ENCODE peak calls at places on chromosomes 7 and 10, in ten cellular contexts. One of them, this sample, is unnamed.

GRCh38 chr7:13414181-13414580 is 575.3 kb downstream of the ETV1 start:
- DNase-seq in activated CD8-positive, alpha-beta T cell treated with anti-CD3 and anti-CD28 coated beads, Interleukin-2, amount 10 ng/mL, durations not matched to agents 7 days and 5 days: no peak
- DNase-seq in fibroblast of the aortic adventitia: no peak
- DNase-seq in activated B cell treated with CpG ODN at 0.5 μM for 24 hours: no peak
- DNase-seq in BE2C: no peak
- DNase-seq in activated T-cell treated with anti-CD3 and anti-CD28 coated beads for 1 hour: no peak
- DNase-seq in NCI-H1417: no peak
- DNase-seq in cardiac fibroblast: no peak
- DNase-seq in astrocyte of the spinal cord: no peak
- DNase-seq in CD8-positive, alpha-beta memory T cell: no peak
- DNase-seq in this sample: no peak

GRCh38 chr7:115332691-115333090 is 410.8 kb downstream of the MDFIC start:
- DNase-seq in activated CD8-positive, alpha-beta T cell treated with anti-CD3 and anti-CD28 coated beads, Interleukin-2, amount 10 ng/mL, durations not matched to agents 7 days and 5 days: no peak
- DNase-seq in fibroblast of the aortic adventitia: peak
- DNase-seq in NCI-H1417: no peak
- DNase-seq in activated B cell treated with CpG ODN at 0.5 μM for 24 hours: no peak
- DNase-seq in cardiac fibroblast: no peak
- DNase-seq in astrocyte of the spinal cord: no peak
- DNase-seq in BE2C: no peak
- DNase-seq in activated T-cell treated with anti-CD3 and anti-CD28 coated beads for 1 hour: no peak
- DNase-seq in CD8-positive, alpha-beta memory T cell: no peak
- DNase-seq in this sample: no peak

GRCh38 chr7:47298636-47299035 is 283.3 kb downstream of the TNS3 start:
- DNase-seq in fibroblast of the aortic adventitia: no peak
- DNase-seq in astrocyte of the spinal cord: no peak
- DNase-seq in cardiac fibroblast: no peak
- DNase-seq in activated CD8-positive, alpha-beta T cell treated with anti-CD3 and anti-CD28 coated beads, Interleukin-2, amount 10 ng/mL, durations not matched to agents 7 days and 5 days: no peak
- DNase-seq in NCI-H1417: no peak
- DNase-seq in activated T-cell treated with anti-CD3 and anti-CD28 coated beads for 1 hour: no peak
- DNase-seq in CD8-positive, alpha-beta memory T cell: no peak
- DNase-seq in activated B cell treated with CpG ODN at 0.5 μM for 24 hours: no peak
- DNase-seq in BE2C: no peak
- DNase-seq in this sample: no peak

GRCh38 chr10:73209705-73210104 is 37.4 kb downstream of the DNAJC9 start:
- DNase-seq in fibroblast of the aortic adventitia: peak
- DNase-seq in activated CD8-positive, alpha-beta T cell treated with anti-CD3 and anti-CD28 coated beads, Interleukin-2, amount 10 ng/mL, durations not matched to agents 7 days and 5 days: no peak
- DNase-seq in CD8-positive, alpha-beta memory T cell: no peak
- DNase-seq in cardiac fibroblast: peak
- DNase-seq in activated T-cell treated with anti-CD3 and anti-CD28 coated beads for 1 hour: no peak
- DNase-seq in NCI-H1417: no peak
- DNase-seq in BE2C: no peak
- DNase-seq in activated B cell treated with CpG ODN at 0.5 μM for 24 hours: no peak
- DNase-seq in astrocyte of the spinal cord: peak
- DNase-seq in this sample: no peak

GRCh38 chr7:105621617-105622016 is 40.3 kb upstream of the EFCAB10 start:
- DNase-seq in activated B cell treated with CpG ODN at 0.5 μM for 24 hours: no peak
- DNase-seq in fibroblast of the aortic adventitia: peak
- DNase-seq in astrocyte of the spinal cord: peak
- DNase-seq in cardiac fibroblast: peak
- DNase-seq in activated CD8-positive, alpha-beta T cell treated with anti-CD3 and anti-CD28 coated beads, Interleukin-2, amount 10 ng/mL, durations not matched to agents 7 days and 5 days: no peak
- DNase-seq in NCI-H1417: no peak
- DNase-seq in CD8-positive, alpha-beta memory T cell: no peak
- DNase-seq in activated T-cell treated with anti-CD3 and anti-CD28 coated beads for 1 hour: no peak
- DNase-seq in BE2C: no peak
- DNase-seq in this sample: no peak

GRCh38 chr10:364267-364775 is 229.1 kb downstream of the ZMYND11 start:
- DNase-seq in cardiac fibroblast: no peak
- DNase-seq in CD8-positive, alpha-beta memory T cell: no peak
- DNase-seq in activated CD8-positive, alpha-beta T cell treated with anti-CD3 and anti-CD28 coated beads, Interleukin-2, amount 10 ng/mL, durations not matched to agents 7 days and 5 days: no peak
- DNase-seq in NCI-H1417: no peak
- DNase-seq in BE2C: no peak
- DNase-seq in activated T-cell treated with anti-CD3 and anti-CD28 coated beads for 1 hour: no peak
- DNase-seq in fibroblast of the aortic adventitia: no peak
- DNase-seq in activated B cell treated with CpG ODN at 0.5 μM for 24 hours: no peak
- DNase-seq in astrocyte of the spinal cord: no peak
- DNase-seq in this sample: no peak

GRCh38 chr10:132636358-132636757 is 98.8 kb downstream of the INPP5A start:
- DNase-seq in fibroblast of the aortic adventitia: no peak
- DNase-seq in activated T-cell treated with anti-CD3 and anti-CD28 coated beads for 1 hour: no peak
- DNase-seq in CD8-positive, alpha-beta memory T cell: peak
- DNase-seq in NCI-H1417: no peak
- DNase-seq in activated B cell treated with CpG ODN at 0.5 μM for 24 hours: no peak
- DNase-seq in activated CD8-positive, alpha-beta T cell treated with anti-CD3 and anti-CD28 coated beads, Interleukin-2, amount 10 ng/mL, durations not matched to agents 7 days and 5 days: no peak
- DNase-seq in cardiac fibroblast: no peak
- DNase-seq in BE2C: no peak
- DNase-seq in astrocyte of the spinal cord: no peak
- DNase-seq in this sample: no peak

GRCh38 chr10:103847909-103848468 is 7.4 kb downstream of the SH3PXD2A start:
- DNase-seq in astrocyte of the spinal cord: no peak
- DNase-seq in BE2C: no peak
- DNase-seq in activated CD8-positive, alpha-beta T cell treated with anti-CD3 and anti-CD28 coated beads, Interleukin-2, amount 10 ng/mL, durations not matched to agents 7 days and 5 days: peak
- DNase-seq in NCI-H1417: no peak
- DNase-seq in fibroblast of the aortic adventitia: no peak
- DNase-seq in activated T-cell treated with anti-CD3 and anti-CD28 coated beads for 1 hour: no peak
- DNase-seq in CD8-positive, alpha-beta memory T cell: no peak
- DNase-seq in cardiac fibroblast: no peak
- DNase-seq in activated B cell treated with CpG ODN at 0.5 μM for 24 hours: no peak
- DNase-seq in this sample: no peak

GRCh38 chr10:87667503-87667902 is 7.8 kb downstream of the PAPSS2 start:
- DNase-seq in activated T-cell treated with anti-CD3 and anti-CD28 coated beads for 1 hour: no peak
- DNase-seq in cardiac fibroblast: no peak
- DNase-seq in CD8-positive, alpha-beta memory T cell: no peak
- DNase-seq in BE2C: no peak
- DNase-seq in activated B cell treated with CpG ODN at 0.5 μM for 24 hours: no peak
- DNase-seq in NCI-H1417: no peak
- DNase-seq in fibroblast of the aortic adventitia: no peak
- DNase-seq in activated CD8-positive, alpha-beta T cell treated with anti-CD3 and anti-CD28 coated beads, Interleukin-2, amount 10 ng/mL, durations not matched to agents 7 days and 5 days: no peak
- DNase-seq in astrocyte of the spinal cord: no peak
- DNase-seq in this sample: no peak

GRCh38 chr10:34102917-34103506 is 712.1 kb downstream of the PARD3 start:
- DNase-seq in BE2C: no peak
- DNase-seq in activated CD8-positive, alpha-beta T cell treated with anti-CD3 and anti-CD28 coated beads, Interleukin-2, amount 10 ng/mL, durations not matched to agents 7 days and 5 days: no peak
- DNase-seq in fibroblast of the aortic adventitia: peak
- DNase-seq in activated T-cell treated with anti-CD3 and anti-CD28 coated beads for 1 hour: no peak
- DNase-seq in CD8-positive, alpha-beta memory T cell: no peak
- DNase-seq in NCI-H1417: no peak
- DNase-seq in activated B cell treated with CpG ODN at 0.5 μM for 24 hours: no peak
- DNase-seq in cardiac fibroblast: peak
- DNase-seq in astrocyte of the spinal cord: no peak
- DNase-seq in this sample: no peak

GRCh38 chr10:16581202-16581601 is 59.5 kb upstream of the C1QL3 start:
- DNase-seq in astrocyte of the spinal cord: no peak
- DNase-seq in CD8-positive, alpha-beta memory T cell: no peak
- DNase-seq in BE2C: no peak
- DNase-seq in activated CD8-positive, alpha-beta T cell treated with anti-CD3 and anti-CD28 coated beads, Interleukin-2, amount 10 ng/mL, durations not matched to agents 7 days and 5 days: no peak
- DNase-seq in activated B cell treated with CpG ODN at 0.5 μM for 24 hours: no peak
- DNase-seq in NCI-H1417: no peak
- DNase-seq in activated T-cell treated with anti-CD3 and anti-CD28 coated beads for 1 hour: no peak
- DNase-seq in fibroblast of the aortic adventitia: no peak
- DNase-seq in cardiac fibroblast: no peak
- DNase-seq in this sample: no peak

GRCh38 chr10:124308351-124308645 is 110.4 kb downstream of the OAT start:
- DNase-seq in CD8-positive, alpha-beta memory T cell: no peak
- DNase-seq in astrocyte of the spinal cord: no peak
- DNase-seq in cardiac fibroblast: no peak
- DNase-seq in activated CD8-positive, alpha-beta T cell treated with anti-CD3 and anti-CD28 coated beads, Interleukin-2, amount 10 ng/mL, durations not matched to agents 7 days and 5 days: no peak
- DNase-seq in activated B cell treated with CpG ODN at 0.5 μM for 24 hours: peak
- DNase-seq in activated T-cell treated with anti-CD3 and anti-CD28 coated beads for 1 hour: no peak
- DNase-seq in BE2C: no peak
- DNase-seq in NCI-H1417: no peak
- DNase-seq in fibroblast of the aortic adventitia: no peak
- DNase-seq in this sample: no peak

GRCh38 chr10:131676971-131677421 is 223.8 kb upstream of the PPP2R2D start:
- DNase-seq in CD8-positive, alpha-beta memory T cell: no peak
- DNase-seq in astrocyte of the spinal cord: no peak
- DNase-seq in NCI-H1417: no peak
- DNase-seq in activated CD8-positive, alpha-beta T cell treated with anti-CD3 and anti-CD28 coated beads, Interleukin-2, amount 10 ng/mL, durations not matched to agents 7 days and 5 days: no peak
- DNase-seq in fibroblast of the aortic adventitia: no peak
- DNase-seq in cardiac fibroblast: no peak
- DNase-seq in activated T-cell treated with anti-CD3 and anti-CD28 coated beads for 1 hour: no peak
- DNase-seq in activated B cell treated with CpG ODN at 0.5 μM for 24 hours: no peak
- DNase-seq in BE2C: no peak
- DNase-seq in this sample: no peak

GRCh38 chr7:119472398-119473038 is 800.5 kb upstream of the KCND2 start:
- DNase-seq in activated T-cell treated with anti-CD3 and anti-CD28 coated beads for 1 hour: no peak
- DNase-seq in fibroblast of the aortic adventitia: no peak
- DNase-seq in BE2C: no peak
- DNase-seq in activated B cell treated with CpG ODN at 0.5 μM for 24 hours: no peak
- DNase-seq in CD8-positive, alpha-beta memory T cell: no peak
- DNase-seq in NCI-H1417: peak
- DNase-seq in cardiac fibroblast: no peak
- DNase-seq in astrocyte of the spinal cord: no peak
- DNase-seq in activated CD8-positive, alpha-beta T cell treated with anti-CD3 and anti-CD28 coated beads, Interleukin-2, amount 10 ng/mL, durations not matched to agents 7 days and 5 days: no peak
- DNase-seq in this sample: no peak

GRCh38 chr7:70426249-70426880 is 705.6 kb upstream of the GALNT17 start:
- DNase-seq in activated B cell treated with CpG ODN at 0.5 μM for 24 hours: no peak
- DNase-seq in fibroblast of the aortic adventitia: no peak
- DNase-seq in astrocyte of the spinal cord: no peak
- DNase-seq in CD8-positive, alpha-beta memory T cell: no peak
- DNase-seq in cardiac fibroblast: no peak
- DNase-seq in activated CD8-positive, alpha-beta T cell treated with anti-CD3 and anti-CD28 coated beads, Interleukin-2, amount 10 ng/mL, durations not matched to agents 7 days and 5 days: no peak
- DNase-seq in BE2C: no peak
- DNase-seq in activated T-cell treated with anti-CD3 and anti-CD28 coated beads for 1 hour: no peak
- DNase-seq in NCI-H1417: no peak
- DNase-seq in this sample: peak

GRCh38 chr7:43933902-43934560 is 7.8 kb downstream of the UBE2D4 start:
- DNase-seq in BE2C: no peak
- DNase-seq in fibroblast of the aortic adventitia: no peak
- DNase-seq in NCI-H1417: no peak
- DNase-seq in astrocyte of the spinal cord: no peak
- DNase-seq in CD8-positive, alpha-beta memory T cell: no peak
- DNase-seq in cardiac fibroblast: no peak
- DNase-seq in activated B cell treated with CpG ODN at 0.5 μM for 24 hours: no peak
- DNase-seq in activated CD8-positive, alpha-beta T cell treated with anti-CD3 and anti-CD28 coated beads, Interleukin-2, amount 10 ng/mL, durations not matched to agents 7 days and 5 days: no peak
- DNase-seq in activated T-cell treated with anti-CD3 and anti-CD28 coated beads for 1 hour: no peak
- DNase-seq in this sample: no peak

GRCh38 chr7:32900415-32900814 is 8.9 kb upstream of the KBTBD2 start:
- DNase-seq in BE2C: no peak
- DNase-seq in activated CD8-positive, alpha-beta T cell treated with anti-CD3 and anti-CD28 coated beads, Interleukin-2, amount 10 ng/mL, durations not matched to agents 7 days and 5 days: no peak
- DNase-seq in fibroblast of the aortic adventitia: no peak
- DNase-seq in cardiac fibroblast: no peak
- DNase-seq in astrocyte of the spinal cord: no peak
- DNase-seq in activated B cell treated with CpG ODN at 0.5 μM for 24 hours: no peak
- DNase-seq in NCI-H1417: no peak
- DNase-seq in CD8-positive, alpha-beta memory T cell: no peak
- DNase-seq in activated T-cell treated with anti-CD3 and anti-CD28 coated beads for 1 hour: no peak
- DNase-seq in this sample: no peak

GRCh38 chr10:8752146-8752843 is 697.8 kb downstream of the GATA3 start:
- DNase-seq in cardiac fibroblast: no peak
- DNase-seq in activated CD8-positive, alpha-beta T cell treated with anti-CD3 and anti-CD28 coated beads, Interleukin-2, amount 10 ng/mL, durations not matched to agents 7 days and 5 days: no peak
- DNase-seq in CD8-positive, alpha-beta memory T cell: no peak
- DNase-seq in astrocyte of the spinal cord: no peak
- DNase-seq in BE2C: no peak
- DNase-seq in NCI-H1417: no peak
- DNase-seq in fibroblast of the aortic adventitia: no peak
- DNase-seq in activated T-cell treated with anti-CD3 and anti-CD28 coated beads for 1 hour: no peak
- DNase-seq in activated B cell treated with CpG ODN at 0.5 μM for 24 hours: no peak
- DNase-seq in this sample: no peak

GRCh38 chr7:49396194-49396593 is 377.2 kb upstream of the VWC2 start:
- DNase-seq in activated B cell treated with CpG ODN at 0.5 μM for 24 hours: no peak
- DNase-seq in CD8-positive, alpha-beta memory T cell: no peak
- DNase-seq in activated CD8-positive, alpha-beta T cell treated with anti-CD3 and anti-CD28 coated beads, Interleukin-2, amount 10 ng/mL, durations not matched to agents 7 days and 5 days: no peak
- DNase-seq in astrocyte of the spinal cord: no peak
- DNase-seq in fibroblast of the aortic adventitia: no peak
- DNase-seq in activated T-cell treated with anti-CD3 and anti-CD28 coated beads for 1 hour: no peak
- DNase-seq in BE2C: no peak
- DNase-seq in cardiac fibroblast: no peak
- DNase-seq in NCI-H1417: no peak
- DNase-seq in this sample: no peak

GRCh38 chr10:131016556-131016955 is 295.0 kb downstream of the TCERG1L start:
- DNase-seq in activated B cell treated with CpG ODN at 0.5 μM for 24 hours: no peak
- DNase-seq in CD8-positive, alpha-beta memory T cell: no peak
- DNase-seq in cardiac fibroblast: no peak
- DNase-seq in fibroblast of the aortic adventitia: no peak
- DNase-seq in activated T-cell treated with anti-CD3 and anti-CD28 coated beads for 1 hour: no peak
- DNase-seq in activated CD8-positive, alpha-beta T cell treated with anti-CD3 and anti-CD28 coated beads, Interleukin-2, amount 10 ng/mL, durations not matched to agents 7 days and 5 days: no peak
- DNase-seq in astrocyte of the spinal cord: no peak
- DNase-seq in NCI-H1417: no peak
- DNase-seq in BE2C: no peak
- DNase-seq in this sample: no peak

GRCh38 chr7:132055331-132056120 is 499.1 kb upstream of the PODXL start:
- DNase-seq in BE2C: no peak
- DNase-seq in activated CD8-positive, alpha-beta T cell treated with anti-CD3 and anti-CD28 coated beads, Interleukin-2, amount 10 ng/mL, durations not matched to agents 7 days and 5 days: peak
- DNase-seq in NCI-H1417: no peak
- DNase-seq in activated T-cell treated with anti-CD3 and anti-CD28 coated beads for 1 hour: no peak
- DNase-seq in CD8-positive, alpha-beta memory T cell: no peak
- DNase-seq in cardiac fibroblast: no peak
- DNase-seq in fibroblast of the aortic adventitia: no peak
- DNase-seq in astrocyte of the spinal cord: no peak
- DNase-seq in activated B cell treated with CpG ODN at 0.5 μM for 24 hours: no peak
- DNase-seq in this sample: no peak

GRCh38 chr7:25564980-25565379 is 336.7 kb upstream of the NPVF start:
- DNase-seq in NCI-H1417: peak
- DNase-seq in activated T-cell treated with anti-CD3 and anti-CD28 coated beads for 1 hour: no peak
- DNase-seq in BE2C: no peak
- DNase-seq in fibroblast of the aortic adventitia: no peak
- DNase-seq in cardiac fibroblast: peak
- DNase-seq in activated B cell treated with CpG ODN at 0.5 μM for 24 hours: no peak
- DNase-seq in astrocyte of the spinal cord: no peak
- DNase-seq in activated CD8-positive, alpha-beta T cell treated with anti-CD3 and anti-CD28 coated beads, Interleukin-2, amount 10 ng/mL, durations not matched to agents 7 days and 5 days: no peak
- DNase-seq in CD8-positive, alpha-beta memory T cell: no peak
- DNase-seq in this sample: no peak

GRCh38 chr10:111249925-111250324 is 173.1 kb downstream of the ADRA2A start:
- DNase-seq in fibroblast of the aortic adventitia: no peak
- DNase-seq in activated T-cell treated with anti-CD3 and anti-CD28 coated beads for 1 hour: no peak
- DNase-seq in activated CD8-positive, alpha-beta T cell treated with anti-CD3 and anti-CD28 coated beads, Interleukin-2, amount 10 ng/mL, durations not matched to agents 7 days and 5 days: no peak
- DNase-seq in activated B cell treated with CpG ODN at 0.5 μM for 24 hours: no peak
- DNase-seq in CD8-positive, alpha-beta memory T cell: no peak
- DNase-seq in cardiac fibroblast: no peak
- DNase-seq in astrocyte of the spinal cord: no peak
- DNase-seq in BE2C: no peak
- DNase-seq in NCI-H1417: no peak
- DNase-seq in this sample: no peak

GRCh38 chr10:68348265-68348741 is 15.6 kb upstream of the PBLD start:
- DNase-seq in CD8-positive, alpha-beta memory T cell: peak
- DNase-seq in fibroblast of the aortic adventitia: peak
- DNase-seq in NCI-H1417: peak
- DNase-seq in cardiac fibroblast: peak
- DNase-seq in astrocyte of the spinal cord: peak
- DNase-seq in activated B cell treated with CpG ODN at 0.5 μM for 24 hours: no peak
- DNase-seq in activated T-cell treated with anti-CD3 and anti-CD28 coated beads for 1 hour: peak
- DNase-seq in activated CD8-positive, alpha-beta T cell treated with anti-CD3 and anti-CD28 coated beads, Interleukin-2, amount 10 ng/mL, durations not matched to agents 7 days and 5 days: peak
- DNase-seq in BE2C: peak
- DNase-seq in this sample: peak

GRCh38 chr10:118753331-118753730 is 1.4 kb downstream of the CACUL1 start:
- DNase-seq in fibroblast of the aortic adventitia: peak
- DNase-seq in BE2C: no peak
- DNase-seq in NCI-H1417: peak
- DNase-seq in astrocyte of the spinal cord: peak
- DNase-seq in CD8-positive, alpha-beta memory T cell: no peak
- DNase-seq in cardiac fibroblast: peak
- DNase-seq in activated T-cell treated with anti-CD3 and anti-CD28 coated beads for 1 hour: no peak
- DNase-seq in activated CD8-positive, alpha-beta T cell treated with anti-CD3 and anti-CD28 coated beads, Interleukin-2, amount 10 ng/mL, durations not matched to agents 7 days and 5 days: no peak
- DNase-seq in activated B cell treated with CpG ODN at 0.5 μM for 24 hours: no peak
- DNase-seq in this sample: no peak

GRCh38 chr7:13042605-13043236 is 355.3 kb downstream of the ARL4A start:
- DNase-seq in activated T-cell treated with anti-CD3 and anti-CD28 coated beads for 1 hour: no peak
- DNase-seq in NCI-H1417: no peak
- DNase-seq in BE2C: no peak
- DNase-seq in activated CD8-positive, alpha-beta T cell treated with anti-CD3 and anti-CD28 coated beads, Interleukin-2, amount 10 ng/mL, durations not matched to agents 7 days and 5 days: no peak
- DNase-seq in activated B cell treated with CpG ODN at 0.5 μM for 24 hours: no peak
- DNase-seq in CD8-positive, alpha-beta memory T cell: no peak
- DNase-seq in fibroblast of the aortic adventitia: peak
- DNase-seq in cardiac fibroblast: no peak
- DNase-seq in astrocyte of the spinal cord: peak
- DNase-seq in this sample: no peak

GRCh38 chr10:70461397-70462348 is 16.9 kb upstream of the PALD1 start:
- DNase-seq in NCI-H1417: peak
- DNase-seq in fibroblast of the aortic adventitia: peak
- DNase-seq in activated CD8-positive, alpha-beta T cell treated with anti-CD3 and anti-CD28 coated beads, Interleukin-2, amount 10 ng/mL, durations not matched to agents 7 days and 5 days: peak
- DNase-seq in activated T-cell treated with anti-CD3 and anti-CD28 coated beads for 1 hour: no peak
- DNase-seq in activated B cell treated with CpG ODN at 0.5 μM for 24 hours: peak
- DNase-seq in BE2C: peak
- DNase-seq in CD8-positive, alpha-beta memory T cell: no peak
- DNase-seq in cardiac fibroblast: peak
- DNase-seq in astrocyte of the spinal cord: peak
- DNase-seq in this sample: peak

GRCh38 chr10:46106410-46107255 is 60.6 kb upstream of the MSMB start:
- DNase-seq in CD8-positive, alpha-beta memory T cell: peak
- DNase-seq in fibroblast of the aortic adventitia: peak
- DNase-seq in NCI-H1417: peak
- DNase-seq in activated T-cell treated with anti-CD3 and anti-CD28 coated beads for 1 hour: no peak
- DNase-seq in activated B cell treated with CpG ODN at 0.5 μM for 24 hours: peak
- DNase-seq in cardiac fibroblast: peak
- DNase-seq in astrocyte of the spinal cord: peak
- DNase-seq in BE2C: peak
- DNase-seq in activated CD8-positive, alpha-beta T cell treated with anti-CD3 and anti-CD28 coated beads, Interleukin-2, amount 10 ng/mL, durations not matched to agents 7 days and 5 days: peak
- DNase-seq in this sample: peak